ENCODE peak calls at places on chromosomes 11 and 22, in four cellular contexts. B, N, M and X are unnamed samples.

GRCh38 chr22:19241593-19241906 is 50.0 kb downstream of the CLTCL1 start:
- DNase-seq in M (no peak), B (no peak), N (no peak), X (no peak)

GRCh38 chr22:43441216-43441615 is 29.4 kb downstream of the MPPED1 start:
- DNase-seq in N (no peak), B (no peak), M (no peak), X (no peak)

GRCh38 chr22:22120160-22120559 is 124.4 kb upstream of the VPREB1 start:
- DNase-seq in B (no peak), N (no peak), M (no peak), X (no peak)

GRCh38 chr22:33565580-33565995 is 354.7 kb downstream of the LARGE1 start:
- DNase-seq in N (no peak), B (no peak), M (no peak), X (no peak)

GRCh38 chr11:81246937-81247336 is 1486.7 kb downstream of the FAM181B start:
- DNase-seq in M (peak; percentile 26), B (no peak), N (no peak), X (no peak)

GRCh38 chr11:128859563-128860441 is 7.3 kb downstream of the KCNJ1 start:
- DNase-seq in N (peak; percentile 73), M (peak; percentile 84), B (peak; percentile 90), X (peak; percentile 62)

GRCh38 chr11:120173771-120174170 is 35.9 kb upstream of the TRIM29 start:
- DNase-seq in N (no peak), B (no peak), M (no peak), X (no peak)

GRCh38 chr11:8339592-8340022 is 75.9 kb upstream of the LMO1 start:
- DNase-seq in B (no peak), M (no peak), N (no peak), X (no peak)

GRCh38 chr11:96893988-96894387 is 504.2 kb downstream of the JRKL start:
- DNase-seq in N (no peak), M (no peak), B (peak; percentile 59), X (no peak)

GRCh38 chr22:18067548-18068341 is 10.0 kb upstream of the PEX26 start:
- DNase-seq in M (no peak), B (no peak), N (no peak), X (no peak)

GRCh38 chr22:46561435-46561905 is 24.1 kb upstream of the CELSR1 start:
- DNase-seq in N (peak; percentile 22), M (no peak), B (peak; percentile 78), X (no peak)

GRCh38 chr11:20355221-20356219 is 8.0 kb upstream of the HTATIP2 start:
- DNase-seq in N (peak; percentile 68), M (peak; percentile 72), B (peak; percentile 64), X (peak; percentile 56)

GRCh38 chr11:19759389-19759788 is 46.8 kb downstream of the NAV2 start:
- DNase-seq in M (no peak), N (no peak), B (no peak), X (no peak)

GRCh38 chr22:34973016-34973415 is 92.9 kb upstream of the ISX start:
- DNase-seq in N (no peak), B (no peak), M (no peak), X (no peak)

GRCh38 chr11:44658451-44658850 is 68.3 kb upstream of the TSPAN18 start:
- DNase-seq in N (peak; percentile 25), M (peak; percentile 56), B (peak; percentile 48), X (peak; percentile 21)

GRCh38 chr11:100739636-100740035 is 52.5 kb downstream of the ARHGAP42 start:
- DNase-seq in N (peak; percentile 49), M (peak; percentile 55), B (peak; percentile 47), X (peak; percentile 96)

GRCh38 chr11:12237381-12237784 is 127.0 kb downstream of the MICAL2 start:
- DNase-seq in M (no peak), N (no peak), B (no peak), X (peak; percentile 12)

GRCh38 chr11:3130269-3131071 is 34.6 kb downstream of the OSBPL5 start:
- DNase-seq in M (no peak), B (no peak), N (peak; percentile 51), X (no peak)

GRCh38 chr11:57775474-57775873 is 13.9 kb downstream of the CTNND1 start:
- DNase-seq in N (peak; percentile 34), B (no peak), M (no peak), X (peak; percentile 29)

GRCh38 chr11:65872555-65873279 is at the start of gene EFEMP2:
- DNase-seq in B (no peak), M (peak; percentile 73), N (no peak), X (peak; percentile 49)

GRCh38 chr22:43277987-43278601 is 65.1 kb downstream of the SCUBE1 start:
- DNase-seq in N (peak; percentile 16), B (no peak), M (no peak), X (no peak)

GRCh38 chr11:29002816-29003215 is 894.6 kb downstream of the METTL15 start:
- DNase-seq in N (no peak), M (no peak), B (no peak), X (no peak)

GRCh38 chr22:49970528-49971231 is 10.1 kb downstream of the PIM3 start:
- DNase-seq in B (peak; percentile 87), M (peak; percentile 98), N (peak; percentile 96), X (peak; percentile 99)

GRCh38 chr11:72703281-72704008 is 29.2 kb upstream of the PDE2A start:
- DNase-seq in M (peak; percentile 69), N (no peak), B (no peak), X (peak; percentile 33)

GRCh38 chr11:62253999-62254542 is 12.0 kb downstream of the SCGB1D2 start:
- DNase-seq in N (no peak), M (no peak), B (no peak), X (no peak)

GRCh38 chr22:25970348-25970995 is 198.8 kb upstream of the SEZ6L start:
- DNase-seq in B (peak; percentile 73), M (peak; percentile 8), N (no peak), X (no peak)

GRCh38 chr22:17980638-17981051 is 43.7 kb downstream of the MICAL3 start:
- DNase-seq in M (peak; percentile 73), N (no peak), B (no peak), X (no peak)

GRCh38 chr22:46049726-46050450 is 72.9 kb upstream of the WNT7B start:
- DNase-seq in N (no peak), M (no peak), B (no peak), X (no peak)

GRCh38 chr22:50603511-50604255 is 3.1 kb downstream of the MAPK8IP2 start:
- DNase-seq in B (peak; percentile 60), N (no peak), M (no peak), X (no peak)

GRCh38 chr22:42969348-42969975 is 45.5 kb downstream of the PACSIN2 start:
- DNase-seq in N (peak; percentile 30), B (no peak), M (no peak), X (no peak)

GRCh38 chr11:93330446-93330984 is at the start of gene DEUP1:
- DNase-seq in N (peak; percentile 22), B (peak; percentile 59), M (peak; percentile 85), X (peak; percentile 26)
- H2AFZ ChIP-seq in N (peak within 1 kb of the TSS; percentile 73), B (peak within 1 kb of the TSS; percentile 100), M (peak within 1 kb of the TSS; percentile 78), X (peak within 1 kb of the TSS; percentile 72)

GRCh38 chr11:47348859-47349258 is 3.6 kb downstream of the MYBPC3 start:
- DNase-seq in N (peak; percentile 49), B (peak; percentile 42), M (no peak), X (peak; percentile 43)
- H3K4me3 ChIP-seq in N (no peak overlapping the region), B (no peak overlapping the region), M (no peak overlapping the region), X (no peak overlapping the region)

GRCh38 chr11:126653040-126653439 is 297.6 kb downstream of the ST3GAL4 start:
- DNase-seq in N (no peak), M (no peak), B (no peak), X (no peak)

GRCh38 chr11:126661051-126661450 is 305.6 kb downstream of the ST3GAL4 start:
- DNase-seq in N (no peak), M (no peak), B (no peak), X (no peak)

GRCh38 chr11:126658306-126659056 is 303.0 kb downstream of the ST3GAL4 start:
- DNase-seq in M (no peak), B (no peak), N (no peak), X (no peak)

GRCh38 chr11:126655807-126656128 is 300.3 kb downstream of the ST3GAL4 start:
- DNase-seq in B (no peak), N (peak; percentile 12), M (peak; percentile 15), X (no peak)

DNA sequence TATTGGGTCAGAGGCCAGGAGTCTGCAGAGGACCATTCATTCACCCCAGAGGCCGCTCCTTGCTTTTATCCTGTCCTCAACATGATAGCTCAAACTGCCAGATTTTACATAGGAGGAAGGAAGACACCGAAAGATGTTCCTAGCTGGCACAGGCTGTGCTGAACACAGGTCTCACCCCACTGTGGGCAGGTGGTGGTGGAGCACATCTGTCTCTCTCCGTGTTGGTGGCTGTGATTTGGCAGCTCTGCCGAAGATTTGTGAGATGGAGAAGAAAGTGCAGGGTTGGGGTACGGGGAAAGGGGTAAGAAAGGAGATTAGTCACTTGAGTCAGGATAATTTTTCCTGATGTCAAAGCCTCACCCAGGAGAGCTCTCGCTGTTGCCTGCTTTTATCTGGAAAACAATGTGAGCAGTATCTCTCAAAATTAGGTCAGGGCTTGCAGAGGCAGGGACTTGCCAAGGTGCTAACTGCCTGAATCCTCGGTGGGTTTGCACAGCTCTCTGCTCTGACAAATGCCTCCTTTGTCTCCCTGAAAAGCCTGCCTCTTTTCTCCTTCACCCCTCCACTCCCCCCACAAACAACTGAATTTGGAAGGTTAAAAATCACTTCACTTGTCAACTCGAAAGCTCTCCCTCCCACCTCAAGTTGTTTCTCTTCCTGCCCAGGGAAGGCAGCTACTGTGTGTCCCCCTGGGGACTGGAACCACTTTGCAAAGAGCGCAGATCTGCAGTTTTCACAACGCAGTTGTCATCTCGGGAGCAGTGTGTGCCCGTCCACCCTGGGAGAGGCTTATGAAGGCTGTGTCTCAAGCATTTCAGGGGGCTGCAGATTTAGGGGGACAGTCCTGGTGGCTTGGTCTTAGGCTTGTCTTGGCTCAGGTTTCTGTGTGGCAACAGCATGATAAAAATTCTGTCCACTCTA is 299.7 kb downstream of the ST3GAL4 start:
- DNase-seq in B (no peak), M (no peak), N (no peak), X (no peak)
- H2AFZ ChIP-seq in B (peak overlapping the region; percentile 87), M (no peak overlapping the region), N (no peak overlapping the region), X (no peak overlapping the region)

GRCh38 chr22:44586337-44586990 is 88.4 kb upstream of the RTL6 start:
- DNase-seq in B (no peak), N (peak; percentile 5), M (no peak), X (no peak)

GRCh38 chr22:44589831-44590230 is 91.8 kb upstream of the RTL6 start:
- DNase-seq in N (no peak), B (no peak), M (no peak), X (no peak)

GRCh38 chr22:44587004-44587793 is 89.2 kb upstream of the RTL6 start:
- DNase-seq in B (no peak), M (no peak), N (peak; percentile 44), X (no peak)

GRCh38 chr22:44587911-44588310 is 89.9 kb upstream of the RTL6 start:
- DNase-seq in B (no peak), M (no peak), N (no peak), X (no peak)

GRCh38 chr22:44588348-44588747 is 90.3 kb upstream of the RTL6 start:
- DNase-seq in B (no peak), M (no peak), N (no peak), X (no peak)
- H3K4me3 ChIP-seq in B (no peak overlapping the region), M (no peak overlapping the region), N (no peak overlapping the region), X (no peak overlapping the region)